ENCODE peak calls at places on chromosome 11, in six cellular contexts. H is H9, K is PC-3, C is MM.1S, M is GM23338, B is fibroblast of lung. X is an unnamed sample.
A peak's percentile ranks its signal among the peaks of the same experiment; 100 is the strongest.

GRCh38 chr11:130592056-130592455 is 143.6 kb downstream of the ADAMTS15 start:
- DNase-seq in H (no peak), K (peak; percentile 53), C (no peak), M (no peak), B (peak; percentile 62), X (peak; percentile 21)

GRCh38 chr11:72353861-72354260 is 80.5 kb downstream of the CLPB start:
- DNase-seq in H (no peak), K (peak; percentile 24), C (no peak), M (peak; percentile 62), B (no peak), X (no peak)

GRCh38 chr11:71525938-71526495 is 1.1 kb upstream of the KRTAP5-7 start:
- DNase-seq in H (no peak), K (no peak), C (no peak), M (no peak), B (no peak), X (no peak)

GRCh38 chr11:77276271-77276670 is 25.2 kb downstream of the GDPD4 start:
- DNase-seq in H (no peak), K (no peak), C (no peak), M (no peak), B (peak; percentile 37), X (no peak)

GRCh38 chr11:67507242-67507890 is 596 bp downstream of the CDK2AP2 start:
- DNase-seq in H (peak; percentile 88), K (peak; percentile 82), C (peak; percentile 28), M (peak; percentile 93), B (peak; percentile 79), X (no peak)

GRCh38 chr11:122879785-122880184 is 2.8 kb upstream of the JHY start:
- DNase-seq in H (peak; percentile 54), K (no peak), C (no peak), M (peak; percentile 77), B (no peak), X (no peak)

GRCh38 chr11:13440100-13440855 is 22.7 kb downstream of the BTBD10 start:
- DNase-seq in H (no peak), K (peak; percentile 79), C (no peak), M (peak; percentile 54), B (peak; percentile 94), X (peak; percentile 87)

GRCh38 chr11:7175007-7175406 is 76.7 kb upstream of the SYT9 start:
- DNase-seq in H (no peak), K (no peak), C (no peak), M (no peak), B (no peak), X (no peak)

GRCh38 chr11:76824980-76825725 is 35.6 kb upstream of the ACER3 start:
- DNase-seq in H (no peak), K (peak; percentile 95), C (no peak), M (no peak), B (peak; percentile 41), X (no peak)

GRCh38 chr11:62139526-62140301 is 15.9 kb downstream of the INCENP start:
- DNase-seq in H (peak; percentile 12), K (no peak), C (no peak), M (no peak), B (no peak), X (no peak)

GRCh38 chr11:80846979-80847378 is 1406.1 kb upstream of the TENM4 start:
- DNase-seq in H (no peak), K (no peak), C (no peak), M (no peak), B (no peak), X (no peak)

GRCh38 chr11:1757861-1758610 is 5.7 kb downstream of the CTSD start:
- DNase-seq in H (no peak), K (no peak), C (no peak), M (no peak), B (no peak), X (no peak)

GRCh38 chr11:11152877-11153276 is 200.2 kb downstream of the CSNK2A3 start:
- DNase-seq in H (no peak), K (no peak), C (no peak), M (no peak), B (no peak), X (no peak)

GRCh38 chr11:60985991-60986915 is 14.8 kb downstream of the CD6 start:
- DNase-seq in H (no peak), K (peak; percentile 87), C (peak; percentile 53), M (no peak), B (peak; percentile 51), X (no peak)

GRCh38 chr11:107733518-107733917 is 21.7 kb upstream of the SLN start:
- DNase-seq in H (no peak), K (no peak), C (peak; percentile 39), M (no peak), B (peak; percentile 47), X (no peak)

GRCh38 chr11:73141309-73142127 is 600 bp downstream of the FCHSD2 start:
- DNase-seq in H (peak; percentile 75), K (peak; percentile 62), C (peak; percentile 79), M (peak; percentile 80), B (peak; percentile 77), X (peak; percentile 85)

GRCh38 chr11:59610289-59610688 is 5.3 kb downstream of the OSBP start:
- DNase-seq in H (no peak), K (no peak), C (no peak), M (no peak), B (no peak), X (no peak)

GRCh38 chr11:96426356-96427103 is 36.7 kb downstream of the JRKL start:
- DNase-seq in H (no peak), K (peak; percentile 72), C (peak; percentile 34), M (peak; percentile 71), B (peak; percentile 39), X (peak; percentile 54)

GRCh38 chr11:17500673-17501072 is 24.0 kb upstream of the ABCC8 start:
- DNase-seq in H (no peak), K (no peak), C (no peak), M (no peak), B (no peak), X (no peak)

GRCh38 chr11:17498475-17498874 is 21.8 kb upstream of the ABCC8 start:
- DNase-seq in H (peak; percentile 56), K (peak; percentile 29), C (no peak), M (peak; percentile 56), B (no peak), X (peak; percentile 8)

GRCh38 chr11:17498058-17498457 is 21.4 kb upstream of the ABCC8 start:
- DNase-seq in H (peak; percentile 53), K (no peak), C (peak; percentile 14), M (peak; percentile 40), B (no peak), X (no peak)

GRCh38 chr11:17494019-17494418 is 17.4 kb upstream of the ABCC8 start:
- DNase-seq in H (no peak), K (no peak), C (no peak), M (no peak), B (no peak), X (no peak)

GRCh38 chr11:17496406-17496805 is 19.8 kb upstream of the ABCC8 start:
- DNase-seq in H (no peak), K (no peak), C (no peak), M (no peak), B (no peak), X (no peak)
- H2AFZ ChIP-seq in H (no peak overlapping the region), K (no peak overlapping the region), C (no peak overlapping the region), M (no peak overlapping the region), B (no peak overlapping the region), X (no peak overlapping the region)

GRCh38 chr11:113195728-113196127 is 118.7 kb upstream of the TTC12 start:
- DNase-seq in H (no peak), K (no peak), C (no peak), M (no peak), B (no peak), X (no peak)
- H3K4me2 ChIP-seq in H (no peak overlapping the region), K (no peak overlapping the region), C (no peak overlapping the region), M (no peak overlapping the region), B (no peak overlapping the region), X (no peak overlapping the region)

GRCh38 chr11:65556470-65557279 is 1.5 kb downstream of the LTBP3 start:
- DNase-seq in H (no peak), K (peak; percentile 44), C (no peak), M (no peak), B (no peak), X (no peak)
- H2AFZ ChIP-seq in H (no peak overlapping the region), K (no peak overlapping the region), C (no peak overlapping the region), M (no peak overlapping the region), B (no peak overlapping the region), X (no peak overlapping the region)

DNA sequence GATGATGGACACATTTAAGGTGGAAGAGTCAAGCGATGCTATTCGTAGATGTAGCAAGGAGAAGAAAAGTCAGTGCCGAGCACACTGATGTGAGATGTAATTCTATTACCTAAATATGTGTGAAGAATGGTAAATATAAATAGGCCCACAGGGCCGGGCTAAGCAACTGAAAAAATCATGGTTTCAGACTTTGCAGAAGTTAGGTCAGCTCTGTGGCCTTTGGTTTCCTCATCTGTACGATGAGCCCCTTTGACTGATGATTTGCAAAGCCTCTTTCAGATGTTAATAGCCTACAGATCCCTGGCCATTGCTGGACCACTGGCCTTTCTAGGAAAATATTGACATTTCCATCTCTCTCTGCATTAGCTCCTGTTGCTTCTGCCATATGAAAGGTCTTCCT is 570.8 kb downstream of the OPCML start:
- DNase-seq in H (no peak), K (no peak), C (no peak), M (no peak), B (no peak), X (no peak)
- H3K4me2 ChIP-seq in H (no peak overlapping the region), K (no peak overlapping the region), C (no peak overlapping the region), M (no peak overlapping the region), B (no peak overlapping the region), X (no peak overlapping the region)

GRCh38 chr11:34754171-34754823 is 133.4 kb downstream of the EHF start:
- DNase-seq in H (no peak), K (no peak), C (no peak), M (no peak), B (no peak), X (no peak)
- H2AFZ ChIP-seq in H (no peak overlapping the region), K (no peak overlapping the region), C (no peak overlapping the region), M (no peak overlapping the region), B (no peak overlapping the region), X (no peak overlapping the region)

DNA sequence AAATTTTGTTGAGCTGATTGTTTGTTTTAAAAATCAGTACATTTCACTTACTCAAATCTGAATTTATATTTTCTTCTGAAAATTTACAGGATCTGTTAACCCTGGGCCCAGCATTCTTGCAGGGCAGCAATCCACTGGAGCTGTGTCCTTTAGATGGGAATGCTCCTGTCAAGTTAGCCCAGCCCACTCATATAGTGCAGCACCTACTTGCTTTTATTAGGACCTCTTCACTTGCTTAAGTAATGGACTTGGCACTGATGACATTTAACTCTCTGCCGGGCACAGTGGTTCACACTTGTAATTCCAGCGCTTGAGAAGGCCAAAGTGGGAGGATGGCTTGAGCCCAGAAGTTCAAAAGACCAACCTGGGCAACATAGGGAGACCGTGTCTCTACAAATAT is 89.6 kb downstream of the HSD17B12 start:
- DNase-seq in H (no peak), K (no peak), C (no peak), M (no peak), B (no peak), X (no peak)
- H3K4me2 ChIP-seq in H (no peak overlapping the region), K (no peak overlapping the region), C (no peak overlapping the region), M (no peak overlapping the region), B (no peak overlapping the region), X (no peak overlapping the region)

GRCh38 chr11:46265764-46266163 is 11.7 kb upstream of the CREB3L1 start:
- DNase-seq in H (no peak), K (no peak), C (no peak), M (no peak), B (no peak), X (no peak)
- H2AFZ ChIP-seq in H (no peak overlapping the region), K (no peak overlapping the region), C (no peak overlapping the region), M (no peak overlapping the region), B (no peak overlapping the region), X (no peak overlapping the region)